ENCODE peak calls at places on chromosomes 11 and 22, in eight cellular contexts. C, W, N, B, A, X, R and Z are unnamed samples.

GRCh38 chr22:18987765-18988164 is 51.7 kb upstream of the PRODH start:
- DNase-seq in C (no peak), W (peak), N (peak), B (no peak), A (no peak), X (no peak), R (peak), Z (no peak)

GRCh38 chr11:69115586-69116560 is 39.9 kb upstream of the SMIM38 start:
- DNase-seq in C (peak), W (peak), N (peak), B (no peak), A (peak), X (peak), R (no peak), Z (no peak)

GRCh38 chr11:46913484-46913883 is 4.9 kb downstream of the LRP4 start:
- DNase-seq in C (no peak), W (no peak), N (no peak), B (no peak), A (no peak), X (no peak), R (no peak), Z (no peak)

GRCh38 chr11:132941024-132941646 is 591.2 kb downstream of the OPCML start:
- DNase-seq in C (no peak), W (peak), N (no peak), B (peak), A (no peak), X (peak), R (peak), Z (peak)

GRCh38 chr11:46524201-46524600 is 69.6 kb downstream of the AMBRA1 start:
- DNase-seq in C (no peak), W (no peak), N (no peak), B (no peak), A (no peak), X (no peak), R (no peak), Z (no peak)

GRCh38 chr11:44986315-44986714 is 35.6 kb upstream of the TP53I11 start:
- DNase-seq in C (no peak), W (no peak), N (no peak), B (no peak), A (no peak), X (no peak), R (no peak), Z (no peak)

GRCh38 chr11:33835143-33835878 is 56.6 kb downstream of the LMO2 start:
- DNase-seq in C (no peak), W (peak), N (no peak), B (peak), A (no peak), X (no peak), R (peak), Z (no peak)

GRCh38 chr11:47378011-47378835 is at the start of gene SPI1:
- DNase-seq in C (peak), W (no peak), N (no peak), B (no peak), A (peak), X (peak), R (peak), Z (no peak)

GRCh38 chr22:39431821-39432251 is 25.0 kb upstream of the MGAT3 start:
- DNase-seq in C (peak), W (no peak), N (no peak), B (no peak), A (peak), X (peak), R (no peak), Z (no peak)

GRCh38 chr11:119691020-119691666 is 37.9 kb downstream of the NECTIN1 start:
- DNase-seq in C (no peak), W (no peak), N (no peak), B (no peak), A (no peak), X (no peak), R (no peak), Z (peak)

GRCh38 chr22:21827628-21828267 is 39.7 kb downstream of the MAPK1 start:
- DNase-seq in C (no peak), W (no peak), N (no peak), B (no peak), A (no peak), X (no peak), R (no peak), Z (no peak)

GRCh38 chr11:40683010-40683409 is 776.4 kb downstream of the LRRC4C start:
- DNase-seq in C (no peak), W (no peak), N (no peak), B (no peak), A (no peak), X (no peak), R (no peak), Z (no peak)

GRCh38 chr11:131511794-131512193 is 141.4 kb downstream of the NTM start:
- DNase-seq in C (peak), W (peak), N (peak), B (no peak), A (peak), X (no peak), R (peak), Z (peak)

GRCh38 chr11:48020092-48020755 is 39.9 kb downstream of the PTPRJ start:
- DNase-seq in C (no peak), W (no peak), N (no peak), B (no peak), A (no peak), X (no peak), R (no peak), Z (no peak)

GRCh38 chr11:2554338-2555240 is 109.8 kb downstream of the KCNQ1 start:
- DNase-seq in C (peak), W (no peak), N (peak), B (no peak), A (no peak), X (no peak), R (no peak), Z (no peak)

DNA sequence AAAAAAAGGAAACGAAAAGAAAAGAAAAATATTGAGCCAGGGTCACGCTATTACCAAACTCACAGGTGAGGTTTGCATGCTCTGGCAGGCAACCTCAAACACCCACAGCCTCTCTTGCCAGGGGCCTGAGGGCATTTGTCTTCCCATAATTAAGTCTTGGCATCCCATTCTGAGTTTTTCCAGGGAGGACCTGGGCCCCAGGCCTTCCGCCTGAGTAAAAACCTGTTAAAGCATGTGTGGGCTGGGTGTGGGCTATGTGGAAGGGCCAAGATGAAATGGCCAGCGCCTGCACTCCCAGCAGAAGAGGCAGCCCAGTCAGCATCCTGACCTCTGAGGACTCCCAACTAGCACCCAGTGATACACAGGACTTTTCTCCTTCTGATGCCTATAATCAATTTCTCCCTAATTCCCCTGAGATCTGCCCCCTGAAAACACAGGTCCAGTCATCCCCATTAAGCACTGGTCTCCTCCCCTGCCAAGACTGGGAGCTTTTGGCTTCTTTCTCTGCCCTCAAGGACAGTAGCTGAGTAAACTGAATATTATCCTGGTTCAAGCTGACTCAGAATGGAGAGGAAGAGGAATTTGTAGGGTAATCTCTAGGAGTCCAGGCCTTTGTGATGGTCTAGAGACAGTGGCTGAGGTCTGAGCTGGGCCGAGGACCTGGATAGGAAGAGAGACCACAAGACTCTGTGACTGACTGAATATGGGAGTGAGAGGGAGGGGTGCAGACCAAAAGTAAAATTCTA is 35.6 kb upstream of the ACER3 start:
- DNase-seq in C (no peak), W (no peak), N (no peak), B (no peak), A (no peak), X (no peak), R (no peak), Z (no peak)
- H3K27ac ChIP-seq in C (peak), W (peak), N (no peak), B (no peak), A (peak), X (peak), R (no peak), Z (no peak)

DNA sequence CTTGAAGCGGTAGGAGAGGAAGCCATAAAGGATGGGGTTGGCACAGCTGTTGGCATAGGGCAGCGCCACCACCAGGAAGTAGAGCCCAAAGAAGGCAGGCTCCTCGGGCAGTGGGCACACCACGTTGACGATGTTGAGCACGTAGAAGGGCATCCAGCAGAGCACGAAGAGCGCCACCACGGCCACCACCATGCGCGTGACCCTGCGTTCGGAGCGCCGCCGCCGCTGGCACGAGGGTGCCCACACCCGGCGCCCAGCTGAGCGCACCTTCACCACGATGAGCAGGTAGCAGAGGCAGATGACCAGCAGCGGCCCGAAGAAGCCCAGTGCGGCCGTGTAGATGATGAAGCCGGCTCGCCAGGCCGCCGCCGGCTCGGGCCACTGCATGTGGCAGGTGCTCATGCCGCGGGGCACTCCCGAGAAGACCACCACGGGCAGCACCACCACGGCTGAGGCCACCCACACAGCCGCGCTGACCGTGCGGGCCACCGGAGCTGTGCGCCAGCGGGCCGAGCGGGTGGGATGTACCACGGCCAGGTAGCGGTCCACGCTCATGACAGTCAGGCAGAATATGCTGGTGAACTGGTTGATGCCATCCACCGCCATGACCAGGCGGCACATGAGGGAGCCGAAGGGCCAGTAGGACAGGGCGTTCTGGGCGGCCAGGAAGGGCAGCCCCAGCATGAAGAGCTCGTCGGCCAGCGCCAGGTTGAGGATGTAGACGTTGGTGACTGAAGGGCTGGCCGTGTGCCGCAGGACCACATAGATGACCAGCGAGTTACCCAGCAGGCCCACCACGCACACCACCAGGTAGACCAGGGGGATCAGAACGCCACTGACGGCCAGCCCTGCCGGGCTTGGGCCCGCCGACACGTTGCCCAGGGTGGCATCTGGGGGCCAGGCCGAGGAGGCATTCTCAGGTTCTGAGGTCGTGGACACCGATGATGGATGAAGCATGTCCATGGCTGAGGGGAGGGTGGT is 5.1 kb downstream of the SSTR3 start:
- DNase-seq in C (no peak), W (no peak), N (peak), B (no peak), A (peak), X (no peak), R (no peak), Z (no peak)
- H3K27ac ChIP-seq in C (no peak), W (no peak), N (no peak), B (no peak), A (no peak), X (no peak), R (no peak), Z (no peak)

DNA sequence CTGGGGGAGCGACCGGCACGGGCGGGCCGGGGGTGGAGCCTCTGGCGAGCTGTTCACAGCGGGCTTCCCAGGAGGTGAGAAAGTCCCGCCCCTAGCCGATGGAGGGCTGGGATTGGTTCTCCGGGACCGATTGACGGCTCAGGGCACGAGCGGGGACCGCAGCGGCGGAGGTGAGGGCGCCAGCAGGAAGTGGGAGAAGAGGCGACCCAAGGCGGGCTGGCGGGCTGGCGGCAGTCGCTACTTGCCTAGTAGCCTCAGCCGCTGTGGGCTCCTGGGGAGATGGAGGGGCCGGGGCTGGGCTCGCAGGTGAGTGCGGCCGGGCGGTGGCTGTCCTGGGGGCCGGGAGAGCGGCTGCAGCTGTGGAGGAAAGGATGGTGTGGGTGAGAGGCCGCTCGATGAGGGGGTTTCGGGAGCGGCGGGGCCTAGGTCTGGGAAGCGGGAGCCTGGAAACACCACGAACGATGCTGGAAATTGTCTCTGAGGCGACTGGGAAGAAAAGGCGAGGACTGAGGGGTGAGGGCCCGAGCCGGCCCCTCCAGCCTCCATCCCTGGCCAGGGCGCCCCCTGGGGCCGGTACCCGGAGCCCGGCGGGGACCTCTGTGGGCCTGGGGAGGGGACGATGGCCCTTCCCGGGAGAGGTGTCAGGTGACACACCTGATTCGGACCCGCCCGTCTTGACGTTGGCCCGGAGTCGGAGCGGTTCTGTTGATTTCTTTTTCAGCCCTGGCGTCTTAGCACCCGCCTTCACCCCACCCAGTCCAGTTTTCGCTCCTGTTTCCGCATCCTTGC is at the start of gene ZDHHC13:
- DNase-seq in C (peak), W (peak), N (peak), B (peak), A (peak), X (peak), R (peak), Z (peak)
- H3K27ac ChIP-seq in C (no peak), W (peak), N (peak), B (peak), A (no peak), X (peak), R (peak), Z (peak)

GRCh38 chr11:64759131-64759721 is 548 bp downstream of the PYGM start:
- DNase-seq in C (peak), W (no peak), N (no peak), B (no peak), A (peak), X (no peak), R (peak), Z (no peak)
- H3K27ac ChIP-seq in C (peak), W (no peak), N (no peak), B (no peak), A (peak), X (peak), R (no peak), Z (no peak)

GRCh38 chr22:32998373-32998772 is 59.8 kb downstream of the SYN3 start:
- DNase-seq in C (no peak), W (no peak), N (no peak), B (no peak), A (no peak), X (no peak), R (no peak), Z (no peak)

GRCh38 chr22:32996276-32996675 is 61.9 kb downstream of the SYN3 start:
- DNase-seq in C (no peak), W (no peak), N (no peak), B (no peak), A (no peak), X (no peak), R (no peak), Z (no peak)

GRCh38 chr22:32997295-32997694 is 60.9 kb downstream of the SYN3 start:
- DNase-seq in C (no peak), W (no peak), N (no peak), B (no peak), A (no peak), X (no peak), R (no peak), Z (no peak)

GRCh38 chr22:32995335-32995734 is 62.8 kb downstream of the SYN3 start:
- DNase-seq in C (no peak), W (no peak), N (no peak), B (no peak), A (no peak), X (no peak), R (no peak), Z (no peak)

GRCh38 chr22:32996702-32997101 is 61.5 kb downstream of the SYN3 start:
- DNase-seq in C (peak), W (peak), N (no peak), B (peak), A (peak), X (peak), R (no peak), Z (no peak)
- H3K27ac ChIP-seq in C (no peak), W (no peak), N (no peak), B (no peak), A (no peak), X (no peak), R (no peak), Z (no peak)